ENCODE peak calls at places on chromosomes 11 and 22, in six cellular contexts. One of them, this sample, is unnamed.

GRCh38 chr11:68312117-68312779 is at the start of gene LRP5:
- DNase-seq in HFF-Myc: no peak
- DNase-seq in brain microvascular endothelial cell: no peak
- DNase-seq in nephron progenitor cell: peak
- DNase-seq in activated CD4-positive, alpha-beta T cell treated with anti-CD3 and anti-CD28 coated beads for 24 hours: no peak
- DNase-seq in CD4-positive, alpha-beta T cell: no peak
- DNase-seq in this sample: peak

GRCh38 chr11:40602866-40603578 is 856.4 kb downstream of the LRRC4C start:
- DNase-seq in HFF-Myc: no peak
- DNase-seq in brain microvascular endothelial cell: no peak
- DNase-seq in nephron progenitor cell: no peak
- DNase-seq in activated CD4-positive, alpha-beta T cell treated with anti-CD3 and anti-CD28 coated beads for 24 hours: no peak
- DNase-seq in CD4-positive, alpha-beta T cell: no peak
- DNase-seq in this sample: no peak

GRCh38 chr22:22463855-22464540 is 44.5 kb downstream of the ZNF280B start:
- DNase-seq in HFF-Myc: peak
- DNase-seq in brain microvascular endothelial cell: peak
- DNase-seq in nephron progenitor cell: peak
- DNase-seq in activated CD4-positive, alpha-beta T cell treated with anti-CD3 and anti-CD28 coated beads for 24 hours: peak
- DNase-seq in CD4-positive, alpha-beta T cell: peak
- DNase-seq in this sample: peak

GRCh38 chr11:43944761-43945311 is 2.4 kb downstream of the C11orf96 start:
- DNase-seq in HFF-Myc: no peak
- DNase-seq in brain microvascular endothelial cell: peak
- DNase-seq in nephron progenitor cell: peak
- DNase-seq in activated CD4-positive, alpha-beta T cell treated with anti-CD3 and anti-CD28 coated beads for 24 hours: peak
- DNase-seq in CD4-positive, alpha-beta T cell: peak
- DNase-seq in this sample: peak

GRCh38 chr11:3799143-3799542 is 1.8 kb upstream of the NUP98 start:
- DNase-seq in HFF-Myc: no peak
- DNase-seq in brain microvascular endothelial cell: no peak
- DNase-seq in nephron progenitor cell: no peak
- DNase-seq in activated CD4-positive, alpha-beta T cell treated with anti-CD3 and anti-CD28 coated beads for 24 hours: no peak
- DNase-seq in CD4-positive, alpha-beta T cell: no peak
- DNase-seq in this sample: no peak

GRCh38 chr11:79431535-79431934 is 9.3 kb downstream of the TENM4 start:
- DNase-seq in HFF-Myc: no peak
- DNase-seq in brain microvascular endothelial cell: no peak
- DNase-seq in nephron progenitor cell: no peak
- DNase-seq in activated CD4-positive, alpha-beta T cell treated with anti-CD3 and anti-CD28 coated beads for 24 hours: no peak
- DNase-seq in CD4-positive, alpha-beta T cell: no peak
- DNase-seq in this sample: no peak

GRCh38 chr11:119594639-119595249 is 134.3 kb downstream of the NECTIN1 start:
- DNase-seq in HFF-Myc: no peak
- DNase-seq in brain microvascular endothelial cell: peak
- DNase-seq in nephron progenitor cell: no peak
- DNase-seq in activated CD4-positive, alpha-beta T cell treated with anti-CD3 and anti-CD28 coated beads for 24 hours: no peak
- DNase-seq in CD4-positive, alpha-beta T cell: no peak
- DNase-seq in this sample: no peak

GRCh38 chr22:39524753-39525657 is 4.6 kb downstream of the ATF4 start:
- DNase-seq in HFF-Myc: no peak
- DNase-seq in brain microvascular endothelial cell: no peak
- DNase-seq in nephron progenitor cell: no peak
- DNase-seq in activated CD4-positive, alpha-beta T cell treated with anti-CD3 and anti-CD28 coated beads for 24 hours: no peak
- DNase-seq in CD4-positive, alpha-beta T cell: no peak
- DNase-seq in this sample: peak

GRCh38 chr22:20807315-20807752 is 33.4 kb downstream of the SERPIND1 start:
- DNase-seq in HFF-Myc: peak
- DNase-seq in brain microvascular endothelial cell: peak
- DNase-seq in nephron progenitor cell: no peak
- DNase-seq in activated CD4-positive, alpha-beta T cell treated with anti-CD3 and anti-CD28 coated beads for 24 hours: no peak
- DNase-seq in CD4-positive, alpha-beta T cell: no peak
- DNase-seq in this sample: peak

GRCh38 chr22:37406836-37407235 is 20.4 kb downstream of the ELFN2 start:
- DNase-seq in HFF-Myc: no peak
- DNase-seq in brain microvascular endothelial cell: no peak
- DNase-seq in nephron progenitor cell: no peak
- DNase-seq in activated CD4-positive, alpha-beta T cell treated with anti-CD3 and anti-CD28 coated beads for 24 hours: no peak
- DNase-seq in CD4-positive, alpha-beta T cell: no peak
- DNase-seq in this sample: no peak

GRCh38 chr11:68021167-68021787 is 9.2 kb upstream of the NDUFS8 start:
- DNase-seq in HFF-Myc: no peak
- DNase-seq in brain microvascular endothelial cell: no peak
- DNase-seq in nephron progenitor cell: no peak
- DNase-seq in activated CD4-positive, alpha-beta T cell treated with anti-CD3 and anti-CD28 coated beads for 24 hours: no peak
- DNase-seq in CD4-positive, alpha-beta T cell: no peak
- DNase-seq in this sample: peak

This sample was measured in SJCRH30.